ENCODE peak calls at places on chromosomes 13 and 19, in four cellular contexts. R, H, N and U are unnamed samples.

GRCh38 chr13:30159446-30159839 is 147.9 kb downstream of the KATNAL1 start:
- DNase-seq in R (no peak), H (no peak), N (peak), U (no peak)

GRCh38 chr13:99415014-99415650 is 86.1 kb upstream of the TM9SF2 start:
- DNase-seq in R (no peak), H (no peak), N (no peak), U (no peak)

GRCh38 chr19:3403489-3404323 is 37.3 kb downstream of the NFIC start:
- DNase-seq in R (peak), H (peak), N (peak), U (no peak)

GRCh38 chr19:32129141-32129540 is 216.3 kb upstream of the ZNF507 start:
- DNase-seq in R (no peak), H (peak), N (no peak), U (no peak)

GRCh38 chr19:54209058-54209747 is 8.5 kb downstream of the RPS9 start:
- DNase-seq in R (no peak), H (no peak), N (peak), U (peak)

GRCh38 chr19:19381007-19381926 is 24.2 kb upstream of the GATAD2A start:
- DNase-seq in R (no peak), H (no peak), N (no peak), U (no peak)

GRCh38 chr19:49362926-49363264 is 679 bp upstream of the TEAD2 start:
- DNase-seq in R (peak), H (peak), N (no peak), U (no peak)

GRCh38 chr13:113121928-113122420 is 625 bp upstream of the F10 start:
- DNase-seq in R (no peak), H (no peak), N (no peak), U (no peak)

GRCh38 chr13:40974460-40975407 is 44.4 kb downstream of the ELF1 start:
- DNase-seq in R (no peak), H (no peak), N (peak), U (peak)

GRCh38 chr19:51006406-51006805 is 5.0 kb upstream of the KLK8 start:
- DNase-seq in R (no peak), H (no peak), N (no peak), U (no peak)

GRCh38 chr13:99312493-99312883 is 5.3 kb upstream of the GPR183 start:
- DNase-seq in R (peak), H (peak), N (no peak), U (no peak)

GRCh38 chr19:29076963-29077362 is 136.0 kb downstream of the UQCRFS1 start:
- DNase-seq in R (no peak), H (no peak), N (peak), U (no peak)

GRCh38 chr13:53445682-53446081 is 417.1 kb downstream of the OLFM4 start:
- DNase-seq in R (no peak), H (no peak), N (no peak), U (no peak)

GRCh38 chr19:41409288-41409687 is 11.7 kb downstream of the BCKDHA start:
- DNase-seq in R (no peak), H (no peak), N (peak), U (peak)

GRCh38 chr19:33831835-33832234 is 35.2 kb downstream of the KCTD15 start:
- DNase-seq in R (no peak), H (no peak), N (no peak), U (no peak)

GRCh38 chr19:1254081-1254527 is 5.7 kb downstream of the MIDN start:
- DNase-seq in R (no peak), H (peak), N (no peak), U (no peak)

GRCh38 chr19:19460258-19460731 is 54.8 kb downstream of the GATAD2A start:
- DNase-seq in R (no peak), H (no peak), N (no peak), U (no peak)

GRCh38 chr19:38233740-38234251 is 9.8 kb upstream of the DPF1 start:
- DNase-seq in R (peak), H (peak), N (peak), U (peak)

GRCh38 chr13:45592758-45593157 is 22.8 kb downstream of the ERICH6B start:
- DNase-seq in R (no peak), H (no peak), N (no peak), U (no peak)

GRCh38 chr19:39397360-39398296 is 6.5 kb downstream of the MED29 start:
- DNase-seq in R (peak), H (peak), N (peak), U (peak)

GRCh38 chr19:4654437-4655361 is 15.4 kb downstream of the TNFAIP8L1 start:
- DNase-seq in R (no peak), H (no peak), N (no peak), U (no peak)
- H3K4me3 ChIP-seq in R (no peak), H (no peak), N (no peak), U (no peak)

GRCh38 chr13:75762066-75762937 is 126.2 kb downstream of the LMO7 start:
- DNase-seq in R (no peak), H (no peak), N (no peak), U (no peak)

GRCh38 chr13:75761373-75761772 is 125.2 kb downstream of the LMO7 start:
- DNase-seq in R (no peak), H (no peak), N (no peak), U (no peak)

GRCh38 chr13:75757336-75757735 is 121.2 kb downstream of the LMO7 start:
- DNase-seq in R (no peak), H (no peak), N (no peak), U (no peak)

GRCh38 chr13:75760182-75760981 is 124.3 kb downstream of the LMO7 start:
- DNase-seq in R (no peak), H (no peak), N (no peak), U (no peak)

GRCh38 chr13:75759531-75759930 is 123.4 kb downstream of the LMO7 start:
- DNase-seq in R (no peak), H (no peak), N (no peak), U (no peak)
- H3K4me3 ChIP-seq in R (no peak), H (no peak), N (no peak), U (no peak)

GRCh38 chr19:57280165-57280912 is at the start of gene ZNF460:
- DNase-seq in R (peak), H (peak), N (peak), U (peak)

GRCh38 chr19:57276430-57276829 is 3.9 kb upstream of the ZNF460 start:
- DNase-seq in R (no peak), H (no peak), N (no peak), U (no peak)

GRCh38 chr19:57280913-57281425 is 684 bp downstream of the ZNF460 start:
- DNase-seq in R (no peak), H (no peak), N (no peak), U (no peak)

GRCh38 chr19:57279418-57280164 is 694 bp upstream of the ZNF460 start:
- DNase-seq in R (peak), H (peak), N (peak), U (peak)

DNA sequence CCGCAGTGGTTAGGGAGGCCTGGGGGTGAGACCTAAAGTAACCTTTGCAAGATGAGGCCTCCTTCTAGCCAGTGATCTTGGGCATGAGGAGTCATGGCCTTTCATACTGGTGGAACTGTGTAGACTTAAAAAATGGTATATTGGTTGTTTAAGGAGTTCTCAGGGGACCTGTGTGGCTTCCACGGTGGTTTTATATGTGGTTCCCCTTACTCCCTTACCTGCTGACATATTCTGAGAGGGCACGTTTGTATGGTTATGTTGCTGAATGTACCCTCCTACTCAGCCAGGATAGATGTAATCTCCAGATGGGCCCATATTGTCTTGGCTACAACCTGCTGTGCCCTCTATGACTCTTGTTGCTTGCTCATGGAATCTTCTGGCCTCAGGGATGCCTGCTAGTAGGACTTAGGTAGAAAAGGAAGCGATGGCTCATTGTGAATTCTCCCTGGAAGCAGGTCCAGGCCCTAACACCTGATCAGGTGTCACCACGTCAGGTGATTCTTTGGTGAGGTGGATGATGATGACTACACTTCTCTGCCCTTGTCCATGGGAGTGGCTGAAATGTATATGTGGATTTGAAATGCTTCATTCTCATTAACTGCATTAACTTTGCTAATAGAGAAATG is 1.8 kb downstream of the ZNF460 start:
- DNase-seq in R (no peak), H (no peak), N (no peak), U (no peak)
- H3K4me3 ChIP-seq in R (peak), H (peak), N (peak), U (no peak)

GRCh38 chr19:8149261-8150094 is at the start of gene FBN3:
- DNase-seq in R (no peak), H (no peak), N (peak), U (peak)
- H3K4me3 ChIP-seq in R (peak), H (no peak), N (peak), U (peak)

GRCh38 chr13:111156421-111156820 is 41.3 kb downstream of the ARHGEF7 start:
- DNase-seq in R (no peak), H (no peak), N (no peak), U (no peak)

GRCh38 chr13:111153279-111153976 is 38.3 kb downstream of the ARHGEF7 start:
- DNase-seq in R (peak), H (peak), N (peak), U (peak)

GRCh38 chr13:111153977-111154332 is 38.8 kb downstream of the ARHGEF7 start:
- DNase-seq in R (peak), H (no peak), N (no peak), U (no peak)

GRCh38 chr13:111158136-111158805 is 43.2 kb downstream of the ARHGEF7 start:
- DNase-seq in R (no peak), H (no peak), N (no peak), U (no peak)

GRCh38 chr13:111152836-111153235 is 37.7 kb downstream of the ARHGEF7 start:
- DNase-seq in R (no peak), H (no peak), N (no peak), U (peak)
- H3K4me3 ChIP-seq in R (peak), H (peak), N (peak), U (peak)

GRCh38 chr13:39688278-39688677 is 32.8 kb downstream of the COG6 start:
- DNase-seq in R (no peak), H (no peak), N (no peak), U (no peak)
- H3K4me3 ChIP-seq in R (no peak), H (no peak), N (no peak), U (no peak)

DNA sequence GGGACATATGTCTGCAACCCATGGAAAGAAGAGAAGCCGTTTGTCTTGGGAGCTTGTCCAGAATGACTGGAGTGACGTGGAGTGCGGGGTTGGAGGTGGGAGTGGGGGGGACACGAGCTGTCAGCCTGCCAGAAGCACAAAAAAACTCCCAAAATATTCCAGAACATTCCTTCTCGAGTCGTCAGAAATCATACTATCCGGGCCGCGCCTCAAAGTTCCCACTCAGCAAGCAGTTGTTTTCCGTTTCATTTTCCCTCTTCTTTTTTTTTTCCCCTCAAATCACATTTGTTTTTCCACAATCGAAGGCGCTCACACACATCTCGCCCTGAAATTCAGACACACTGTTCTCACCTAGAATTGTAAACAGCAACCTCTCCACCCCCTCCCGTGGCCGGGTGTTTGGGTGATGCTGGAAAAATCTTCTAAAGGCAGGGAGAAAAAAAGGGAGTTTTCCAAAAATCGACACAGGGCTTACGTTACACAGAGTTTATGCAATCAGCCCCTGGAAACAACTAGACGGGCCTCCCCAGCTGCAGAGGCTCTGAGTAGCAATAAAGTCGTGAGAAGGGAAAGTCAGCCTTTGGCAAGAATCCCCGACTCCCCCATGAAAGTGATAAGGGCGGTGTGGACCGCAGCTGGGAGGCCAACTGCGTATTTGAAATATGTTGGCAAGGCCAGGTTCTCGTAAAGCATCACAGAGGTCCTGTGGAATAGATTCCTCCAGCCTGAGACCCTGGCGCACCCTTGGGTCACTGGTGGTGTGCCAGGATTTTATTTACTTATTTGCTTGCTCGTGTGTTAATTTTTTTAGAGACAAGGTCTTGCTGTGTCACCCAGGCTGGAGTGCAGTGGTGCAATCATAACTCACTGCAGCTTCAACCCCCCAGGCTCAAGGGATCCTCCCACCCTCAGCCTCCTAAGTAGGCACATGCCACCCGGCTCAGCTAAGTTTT is 31.2 kb upstream of the KLF2 start:
- DNase-seq in R (peak), H (peak), N (no peak), U (no peak)
- H3K4me3 ChIP-seq in R (peak), H (peak), N (no peak), U (no peak)